ENCODE peak calls at places on chromosome 7, in five cellular contexts. One of them, this sample, is unnamed.
A peak's percentile ranks its signal among the peaks of the same experiment; 100 is the strongest.

GRCh38 chr7:1663243-1663642 is 6.8 kb upstream of the ELFN1 start:
- DNase-seq in stomach: no peak
- DNase-seq in IMR-90: no peak
- DNase-seq in Peyer's patch: no peak
- DNase-seq in left lung: peak; percentile 42
- DNase-seq in this sample: no peak

GRCh38 chr7:147296986-147297385 is 1180.4 kb downstream of the CNTNAP2 start:
- DNase-seq in left lung: no peak
- DNase-seq in IMR-90: no peak
- DNase-seq in Peyer's patch: no peak
- DNase-seq in stomach: no peak
- DNase-seq in this sample: no peak

GRCh38 chr7:159227433-159227832 is 82.8 kb upstream of the VIPR2 start:
- DNase-seq in IMR-90: no peak
- DNase-seq in Peyer's patch: no peak
- DNase-seq in left lung: no peak
- DNase-seq in stomach: no peak
- DNase-seq in this sample: no peak

GRCh38 chr7:35553498-35553897 is 141.4 kb downstream of the HERPUD2 start:
- DNase-seq in IMR-90: no peak
- DNase-seq in left lung: no peak
- DNase-seq in Peyer's patch: no peak
- DNase-seq in stomach: no peak
- DNase-seq in this sample: peak; percentile 7

GRCh38 chr7:110372685-110373084 is 718.2 kb upstream of the LRRN3 start:
- DNase-seq in left lung: no peak
- DNase-seq in IMR-90: no peak
- DNase-seq in stomach: no peak
- DNase-seq in Peyer's patch: no peak
- DNase-seq in this sample: no peak

GRCh38 chr7:39927018-39927417 is 23.0 kb upstream of the CDK13 start:
- DNase-seq in IMR-90: no peak
- DNase-seq in left lung: no peak
- DNase-seq in Peyer's patch: no peak
- DNase-seq in stomach: no peak
- DNase-seq in this sample: no peak

GRCh38 chr7:133207687-133208086 is 45.2 kb upstream of the EXOC4 start:
- DNase-seq in left lung: no peak
- DNase-seq in IMR-90: no peak
- DNase-seq in Peyer's patch: no peak
- DNase-seq in stomach: no peak
- DNase-seq in this sample: peak; percentile 35

GRCh38 chr7:126635545-126635944 is 617.2 kb downstream of the GRM8 start:
- DNase-seq in Peyer's patch: no peak
- DNase-seq in IMR-90: no peak
- DNase-seq in left lung: no peak
- DNase-seq in stomach: no peak
- DNase-seq in this sample: no peak

GRCh38 chr7:88141479-88141878 is 78.4 kb downstream of the SRI start:
- DNase-seq in Peyer's patch: no peak
- DNase-seq in left lung: no peak
- DNase-seq in stomach: no peak
- DNase-seq in IMR-90: no peak
- DNase-seq in this sample: no peak

GRCh38 chr7:83921798-83922607 is 272.6 kb downstream of the SEMA3A start:
- DNase-seq in IMR-90: peak; percentile 69
- DNase-seq in stomach: no peak
- DNase-seq in Peyer's patch: no peak
- DNase-seq in left lung: no peak
- DNase-seq in this sample: peak; percentile 1

GRCh38 chr7:117895271-117895670 is 22.0 kb upstream of the CTTNBP2 start:
- DNase-seq in stomach: no peak
- DNase-seq in Peyer's patch: no peak
- DNase-seq in IMR-90: no peak
- DNase-seq in left lung: no peak
- DNase-seq in this sample: no peak

GRCh38 chr7:3436746-3437145 is 135.7 kb downstream of the SDK1 start:
- DNase-seq in left lung: no peak
- DNase-seq in stomach: no peak
- DNase-seq in Peyer's patch: no peak
- DNase-seq in IMR-90: peak; percentile 84
- DNase-seq in this sample: peak; percentile 37
- H3K4me3 ChIP-seq in left lung: no peak overlapping the region
- H3K4me3 ChIP-seq in stomach: no peak overlapping the region
- H3K4me3 ChIP-seq in Peyer's patch: no peak overlapping the region
- H3K4me3 ChIP-seq in IMR-90: no peak overlapping the region
- H3K4me3 ChIP-seq in this sample: no peak overlapping the region

GRCh38 chr7:77339726-77340125 is 76.4 kb downstream of the GSAP start:
- DNase-seq in stomach: no peak
- DNase-seq in left lung: no peak
- DNase-seq in Peyer's patch: no peak
- DNase-seq in IMR-90: no peak
- DNase-seq in this sample: no peak
- TF ChIP-seq CTCF in stomach: no peak
- TF ChIP-seq CTCF in left lung: no peak
- TF ChIP-seq CTCF in Peyer's patch: no peak
- TF ChIP-seq CTCF in IMR-90: no peak
- TF ChIP-seq CTCF in this sample: no peak

GRCh38 chr7:5773661-5774086 is 7.8 kb downstream of the RNF216 start:
- DNase-seq in stomach: no peak
- DNase-seq in left lung: no peak
- DNase-seq in IMR-90: peak; percentile 89
- DNase-seq in Peyer's patch: no peak
- DNase-seq in this sample: peak; percentile 94
- H3K4me3 ChIP-seq in stomach: no peak overlapping the region
- H3K4me3 ChIP-seq in left lung: no peak overlapping the region
- H3K4me3 ChIP-seq in IMR-90: no peak overlapping the region
- H3K4me3 ChIP-seq in Peyer's patch: no peak overlapping the region
- H3K4me3 ChIP-seq in this sample: no peak overlapping the region

GRCh38 chr7:43583424-43584199 is 704 bp downstream of the STK17A start:
- DNase-seq in left lung: peak; percentile 94
- DNase-seq in stomach: peak; percentile 79
- DNase-seq in Peyer's patch: peak; percentile 86
- DNase-seq in IMR-90: peak; percentile 46
- DNase-seq in this sample: peak; percentile 64
- TF ChIP-seq CTCF in left lung: no peak
- TF ChIP-seq CTCF in stomach: no peak
- TF ChIP-seq CTCF in Peyer's patch: no peak
- TF ChIP-seq CTCF in IMR-90: no peak
- TF ChIP-seq CTCF in this sample: peak; percentile 8

GRCh38 chr7:54663603-54664234 is 95.3 kb downstream of the SEC61G start:
- DNase-seq in left lung: no peak
- DNase-seq in stomach: no peak
- DNase-seq in Peyer's patch: no peak
- DNase-seq in IMR-90: no peak
- DNase-seq in this sample: no peak
- H3K4me3 ChIP-seq in left lung: no peak overlapping the region
- H3K4me3 ChIP-seq in stomach: peak overlapping the region; percentile 45
- H3K4me3 ChIP-seq in Peyer's patch: peak overlapping the region; percentile 6
- H3K4me3 ChIP-seq in IMR-90: no peak overlapping the region
- H3K4me3 ChIP-seq in this sample: peak overlapping the region; percentile 36

GRCh38 chr7:20556091-20556490 is 59.4 kb upstream of the ABCB5 start:
- DNase-seq in Peyer's patch: no peak
- DNase-seq in left lung: no peak
- DNase-seq in stomach: no peak
- DNase-seq in IMR-90: no peak
- DNase-seq in this sample: no peak
- TF ChIP-seq CTCF in Peyer's patch: no peak
- TF ChIP-seq CTCF in left lung: no peak
- TF ChIP-seq CTCF in stomach: no peak
- TF ChIP-seq CTCF in IMR-90: no peak
- TF ChIP-seq CTCF in this sample: no peak

GRCh38 chr7:97020601-97021442 is 3.8 kb downstream of the DLX5 start:
- DNase-seq in left lung: peak; percentile 74
- DNase-seq in stomach: no peak
- DNase-seq in IMR-90: no peak
- DNase-seq in Peyer's patch: no peak
- DNase-seq in this sample: no peak
- H3K4me3 ChIP-seq in left lung: no peak overlapping the region
- H3K4me3 ChIP-seq in stomach: no peak overlapping the region
- H3K4me3 ChIP-seq in IMR-90: no peak overlapping the region
- H3K4me3 ChIP-seq in Peyer's patch: no peak overlapping the region
- H3K4me3 ChIP-seq in this sample: no peak overlapping the region

This sample was measured in fibroblast of villous mesenchyme.